ENCODE peak calls at places on chromosome 5, in nine cellular contexts. Z is K562; C is RWPE1; I is epithelial cell of prostate; N is pancreas; W is fibroblast of lung; G is effector memory CD4-positive, alpha-beta T cell; E is mesenchymal stem cell; S is A549. U is an unnamed sample.

GRCh38 chr5:102599289-102599688 is 100.5 kb upstream of the SLCO6A1 start:
- DNase-seq in I (no peak), S (no peak), G (no peak), Z (no peak), W (no peak), N (no peak), E (no peak), C (no peak), U (no peak)

GRCh38 chr5:103259705-103260355 is 1.3 kb downstream of the MACIR start:
- DNase-seq in Z (peak; percentile 60), I (no peak), G (no peak), N (peak; percentile 48), E (peak; percentile 63), S (no peak), C (peak; percentile 50), W (peak; percentile 46), U (peak; percentile 48)

GRCh38 chr5:60586307-60586901 is 113.6 kb downstream of the DEPDC1B start:
- DNase-seq in C (no peak), I (no peak), W (peak; percentile 23), E (peak; percentile 61), N (no peak), G (no peak), Z (no peak), S (peak; percentile 53), U (peak; percentile 6)

GRCh38 chr5:54844905-54845566 is 140.4 kb downstream of the ESM1 start:
- DNase-seq in N (no peak), I (no peak), W (peak; percentile 45), E (peak; percentile 64), S (peak; percentile 35), C (no peak), G (no peak), Z (peak; percentile 53), U (peak; percentile 45)

GRCh38 chr5:176856746-176857145 is 42.4 kb downstream of the HK3 start:
- DNase-seq in W (no peak), I (no peak), E (no peak), C (no peak), G (no peak), Z (no peak), N (no peak), S (no peak), U (no peak)

GRCh38 chr5:132103969-132104391 is 30.4 kb downstream of the CSF2 start:
- DNase-seq in S (no peak), Z (no peak), W (no peak), C (no peak), N (no peak), E (no peak), I (no peak), G (no peak), U (no peak)

GRCh38 chr5:95643152-95643551 is 3.4 kb upstream of the RFESD start:
- DNase-seq in W (no peak), S (no peak), N (no peak), I (no peak), C (no peak), G (no peak), Z (no peak), E (no peak), U (no peak)

GRCh38 chr5:165135551-165135950 is 1630.1 kb downstream of the MAT2B start:
- DNase-seq in N (no peak), Z (no peak), E (no peak), S (no peak), C (no peak), W (no peak), G (no peak), I (no peak), U (no peak)

GRCh38 chr5:37770791-37771190 is 69.0 kb downstream of the GDNF start:
- DNase-seq in S (no peak), G (no peak), Z (no peak), I (no peak), W (peak; percentile 59), E (no peak), C (no peak), N (no peak), U (no peak)

GRCh38 chr5:40221796-40222195 is 457.9 kb upstream of the PTGER4 start:
- DNase-seq in I (no peak), W (peak; percentile 90), G (no peak), N (no peak), S (no peak), E (peak; percentile 69), Z (no peak), C (peak; percentile 62), U (no peak)

GRCh38 chr5:179427676-179428056 is 82.4 kb upstream of the ADAMTS2 start:
- DNase-seq in I (no peak), E (no peak), N (no peak), W (no peak), G (no peak), Z (no peak), S (no peak), C (no peak), U (no peak)

GRCh38 chr5:150636391-150637244 is 3.8 kb upstream of the SYNPO start:
- DNase-seq in S (peak; percentile 70), N (peak; percentile 75), W (peak; percentile 77), I (no peak), C (peak; percentile 90), Z (no peak), G (no peak), E (peak; percentile 72), U (no peak)

GRCh38 chr5:122498163-122498562 is 186.1 kb downstream of the SNCAIP start:
- DNase-seq in W (no peak), I (no peak), C (no peak), Z (no peak), G (no peak), N (no peak), E (peak; percentile 13), S (no peak), U (peak; percentile 47)

GRCh38 chr5:141637266-141637692 is 482 bp downstream of the RELL2 start:
- DNase-seq in I (no peak), S (no peak), Z (peak; percentile 57), G (peak; percentile 14), E (no peak), W (no peak), N (no peak), C (peak; percentile 51), U (no peak)

GRCh38 chr5:60856059-60856458 is 12.0 kb upstream of the ELOVL7 start:
- DNase-seq in S (no peak), E (peak; percentile 72), G (no peak), W (no peak), I (peak; percentile 44), C (peak; percentile 70), N (no peak), Z (no peak), U (no peak)

GRCh38 chr5:98602534-98603112 is 170.8 kb upstream of the RGMB start:
- DNase-seq in Z (no peak), S (no peak), C (no peak), G (no peak), E (no peak), W (peak; percentile 18), N (no peak), I (no peak), U (no peak)

GRCh38 chr5:98603456-98603855 is 170.0 kb upstream of the RGMB start:
- DNase-seq in W (no peak), N (no peak), S (no peak), I (no peak), C (no peak), E (no peak), G (no peak), Z (no peak), U (no peak)

GRCh38 chr5:98606961-98607360 is 166.5 kb upstream of the RGMB start:
- DNase-seq in S (no peak), G (no peak), N (no peak), C (no peak), W (no peak), E (no peak), I (no peak), Z (no peak), U (no peak)

GRCh38 chr5:98604301-98604700 is 169.2 kb upstream of the RGMB start:
- DNase-seq in G (no peak), C (no peak), N (no peak), I (no peak), W (peak; percentile 31), E (no peak), Z (no peak), S (no peak), U (no peak)

DNA sequence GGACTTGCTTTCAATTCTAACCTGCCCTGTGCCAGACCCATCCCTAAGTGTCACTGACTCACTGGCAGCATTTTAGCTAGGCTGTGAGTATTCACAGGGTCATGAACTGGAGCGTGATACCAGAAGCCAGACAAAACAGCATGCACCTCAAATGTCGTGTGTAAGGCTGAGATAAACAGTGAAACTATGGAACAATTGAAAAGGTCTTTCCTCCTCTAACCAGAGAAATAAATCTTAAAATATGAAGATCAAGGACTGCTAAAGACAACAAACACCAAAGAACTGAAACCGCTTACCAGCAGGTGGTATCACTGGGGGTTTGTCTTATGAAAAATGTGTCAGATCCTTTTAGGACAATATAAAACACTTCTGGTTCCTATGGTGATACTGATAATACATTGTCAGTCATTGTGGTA is 168.4 kb upstream of the RGMB start:
- DNase-seq in N (no peak), G (no peak), W (peak; percentile 58), S (no peak), I (peak; percentile 8), Z (no peak), E (peak; percentile 12), C (no peak), U (no peak)
- H3K27ac ChIP-seq in N (no peak overlapping the region), G (no peak overlapping the region), W (no peak overlapping the region), S (no peak overlapping the region), I (no peak overlapping the region), Z (no peak overlapping the region), E (peak overlapping the region; percentile 44), C (no peak overlapping the region), U (no peak overlapping the region)

DNA sequence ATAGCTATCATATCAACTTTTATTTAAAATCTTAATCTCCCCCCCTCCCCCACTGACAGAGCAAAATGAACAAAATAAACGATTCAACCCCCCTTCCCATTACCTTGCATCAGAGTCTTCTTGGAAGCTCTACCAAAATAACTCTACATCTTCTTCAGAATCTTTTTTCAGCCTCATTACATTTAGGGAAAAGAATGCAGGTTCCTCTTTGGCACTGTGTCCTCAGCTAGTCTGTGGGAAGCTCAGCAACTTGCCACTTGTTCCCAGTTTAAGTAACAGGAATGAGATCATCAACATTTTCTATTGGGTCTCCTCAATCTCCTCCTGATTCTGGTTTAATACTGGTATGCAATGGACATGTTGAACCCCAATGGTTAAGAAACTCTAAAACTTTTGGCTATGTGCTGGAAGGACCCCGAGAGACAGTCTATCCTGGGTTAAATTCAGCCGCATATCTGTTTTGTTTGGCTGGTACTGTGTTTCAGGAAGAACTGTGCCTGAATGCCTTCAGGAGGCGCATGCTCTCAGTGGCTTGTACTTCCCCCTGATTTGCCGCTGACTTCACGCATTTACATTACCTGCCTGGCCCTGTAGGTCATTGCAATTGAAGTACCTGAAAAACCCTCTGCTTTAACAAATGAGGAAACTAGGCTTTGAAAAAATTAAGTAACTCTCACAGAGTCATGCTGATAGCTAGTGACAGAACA is 78.2 kb upstream of the HMHB1 start:
- DNase-seq in N (no peak), E (peak; percentile 28), W (peak; percentile 74), Z (no peak), S (no peak), G (no peak), C (no peak), I (no peak), U (no peak)
- H3K27ac ChIP-seq in N (no peak overlapping the region), E (no peak overlapping the region), W (no peak overlapping the region), Z (no peak overlapping the region), S (no peak overlapping the region), G (no peak overlapping the region), C (no peak overlapping the region), I (no peak overlapping the region), U (no peak overlapping the region)

GRCh38 chr5:1634337-1634661 is 110.5 kb upstream of the LPCAT1 start:
- DNase-seq in C (no peak), E (no peak), S (no peak), I (no peak), W (no peak), G (no peak), Z (no peak), N (no peak), U (no peak)
- H3K27ac ChIP-seq in C (peak overlapping the region; percentile 78), E (no peak overlapping the region), S (peak overlapping the region; percentile 90), I (no peak overlapping the region), W (peak overlapping the region; percentile 73), G (peak overlapping the region; percentile 55), Z (peak overlapping the region; percentile 76), N (peak overlapping the region; percentile 59), U (peak overlapping the region; percentile 93)

GRCh38 chr5:90477073-90477472 is 2.4 kb downstream of the POLR3G start:
- DNase-seq in G (no peak), C (no peak), Z (no peak), E (peak; percentile 21), W (no peak), N (no peak), S (no peak), I (no peak), U (no peak)
- H3K27ac ChIP-seq in G (no peak overlapping the region), C (no peak overlapping the region), Z (no peak overlapping the region), E (peak overlapping the region; percentile 31), W (no peak overlapping the region), N (no peak overlapping the region), S (no peak overlapping the region), I (no peak overlapping the region), U (no peak overlapping the region)